ENCODE peak calls at places on chromosomes 13 and 19, in six cellular contexts. One of them, this sample, is unnamed.
A peak's percentile ranks its signal among the peaks of the same experiment; 100 is the strongest.

GRCh38 chr13:38979891-38980627 is 10.6 kb downstream of the STOML3 start:
- DNase-seq in cardiac muscle cell: peak; percentile 36
- DNase-seq in endothelial cell: no peak
- DNase-seq in psoas muscle: peak; percentile 58
- DNase-seq in NCI-H1436: no peak
- DNase-seq in mesenchymal stem cell: no peak
- DNase-seq in this sample: no peak

GRCh38 chr19:457636-458035 is 3.2 kb downstream of the SHC2 start:
- DNase-seq in NCI-H1436: no peak
- DNase-seq in cardiac muscle cell: no peak
- DNase-seq in endothelial cell: no peak
- DNase-seq in psoas muscle: peak; percentile 42
- DNase-seq in mesenchymal stem cell: no peak
- DNase-seq in this sample: no peak

GRCh38 chr13:27334774-27335490 is 64.3 kb downstream of the RASL11A start:
- DNase-seq in cardiac muscle cell: no peak
- DNase-seq in endothelial cell: no peak
- DNase-seq in psoas muscle: no peak
- DNase-seq in mesenchymal stem cell: peak; percentile 52
- DNase-seq in NCI-H1436: peak; percentile 33
- DNase-seq in this sample: no peak

GRCh38 chr13:20826810-20827560 is 53.2 kb upstream of the EEF1AKMT1 start:
- DNase-seq in mesenchymal stem cell: no peak
- DNase-seq in endothelial cell: no peak
- DNase-seq in NCI-H1436: no peak
- DNase-seq in cardiac muscle cell: no peak
- DNase-seq in psoas muscle: no peak
- DNase-seq in this sample: no peak

GRCh38 chr13:58630794-58631193 is 999.2 kb downstream of the PCDH17 start:
- DNase-seq in psoas muscle: no peak
- DNase-seq in endothelial cell: no peak
- DNase-seq in NCI-H1436: no peak
- DNase-seq in cardiac muscle cell: no peak
- DNase-seq in mesenchymal stem cell: no peak
- DNase-seq in this sample: no peak

GRCh38 chr19:15283141-15283885 is 49.0 kb downstream of the BRD4 start:
- DNase-seq in cardiac muscle cell: peak; percentile 75
- DNase-seq in mesenchymal stem cell: peak; percentile 55
- DNase-seq in psoas muscle: peak; percentile 91
- DNase-seq in NCI-H1436: no peak
- DNase-seq in endothelial cell: no peak
- DNase-seq in this sample: no peak

GRCh38 chr13:47008318-47008717 is 111.5 kb upstream of the HTR2A start:
- DNase-seq in mesenchymal stem cell: no peak
- DNase-seq in endothelial cell: no peak
- DNase-seq in NCI-H1436: no peak
- DNase-seq in cardiac muscle cell: no peak
- DNase-seq in psoas muscle: no peak
- DNase-seq in this sample: no peak

GRCh38 chr19:45217193-45217956 is 27.8 kb downstream of the EXOC3L2 start:
- DNase-seq in mesenchymal stem cell: no peak
- DNase-seq in psoas muscle: no peak
- DNase-seq in cardiac muscle cell: peak; percentile 12
- DNase-seq in NCI-H1436: no peak
- DNase-seq in endothelial cell: peak; percentile 25
- DNase-seq in this sample: no peak

GRCh38 chr13:89701913-89702312 is 1645.6 kb upstream of the MIR17HG start:
- DNase-seq in mesenchymal stem cell: no peak
- DNase-seq in NCI-H1436: no peak
- DNase-seq in psoas muscle: no peak
- DNase-seq in cardiac muscle cell: no peak
- DNase-seq in endothelial cell: no peak
- DNase-seq in this sample: no peak

GRCh38 chr13:20721454-20722357 is 18.2 kb downstream of the IL17D start:
- DNase-seq in psoas muscle: peak; percentile 82
- DNase-seq in NCI-H1436: peak; percentile 14
- DNase-seq in endothelial cell: peak; percentile 41
- DNase-seq in mesenchymal stem cell: peak; percentile 46
- DNase-seq in cardiac muscle cell: peak; percentile 78
- DNase-seq in this sample: no peak

GRCh38 chr19:13031917-13032623 is 36.8 kb downstream of the NFIX start:
- DNase-seq in cardiac muscle cell: no peak
- DNase-seq in mesenchymal stem cell: no peak
- DNase-seq in endothelial cell: no peak
- DNase-seq in psoas muscle: peak; percentile 77
- DNase-seq in NCI-H1436: no peak
- DNase-seq in this sample: peak; percentile 71

GRCh38 chr19:33374406-33374703 is 846 bp downstream of the CEBPG start:
- DNase-seq in NCI-H1436: no peak
- DNase-seq in psoas muscle: peak; percentile 56
- DNase-seq in endothelial cell: no peak
- DNase-seq in mesenchymal stem cell: peak; percentile 48
- DNase-seq in cardiac muscle cell: no peak
- DNase-seq in this sample: no peak

This sample was measured in foreskin melanocyte.